ENCODE peak calls at places on chromosomes 13 and 19, in five cellular contexts. H, Q, O, S and E are unnamed samples.

GRCh38 chr19:336067-336614 is 8.5 kb downstream of the MIER2 start:
- DNase-seq in H (no peak), Q (no peak), O (no peak), S (no peak), E (no peak)

GRCh38 chr19:49690073-49690655 is 752 bp upstream of the CPT1C start:
- DNase-seq in H (no peak), Q (no peak), O (peak; percentile 55), S (no peak), E (no peak)

GRCh38 chr13:113187263-113187669 is 21.2 kb downstream of the PCID2 start:
- DNase-seq in H (peak; percentile 33), Q (peak; percentile 57), O (peak; percentile 99), S (peak; percentile 99), E (peak; percentile 99)

GRCh38 chr13:92074658-92075057 is 676.2 kb downstream of the GPC5 start:
- DNase-seq in H (no peak), Q (no peak), O (no peak), S (peak; percentile 43), E (peak; percentile 11)

GRCh38 chr19:14006766-14007562 is 844 bp upstream of the RFX1 start:
- DNase-seq in H (no peak), Q (no peak), O (no peak), S (no peak), E (no peak)

GRCh38 chr13:35926859-35927530 is 204.2 kb downstream of the DCLK1 start:
- DNase-seq in H (no peak), Q (no peak), O (peak; percentile 31), S (peak; percentile 53), E (no peak)

GRCh38 chr19:36436531-36436930 is 18.1 kb upstream of the ZFP82 start:
- DNase-seq in H (no peak), Q (no peak), O (peak; percentile 6), S (no peak), E (peak; percentile 21)

GRCh38 chr19:55454787-55455243 is 6.6 kb downstream of the ISOC2 start:
- DNase-seq in H (no peak), Q (no peak), O (peak; percentile 74), S (peak; percentile 25), E (peak; percentile 54)

GRCh38 chr19:3234800-3235199 is 10.3 kb downstream of the CELF5 start:
- DNase-seq in H (no peak), Q (no peak), O (no peak), S (no peak), E (no peak)

DNA sequence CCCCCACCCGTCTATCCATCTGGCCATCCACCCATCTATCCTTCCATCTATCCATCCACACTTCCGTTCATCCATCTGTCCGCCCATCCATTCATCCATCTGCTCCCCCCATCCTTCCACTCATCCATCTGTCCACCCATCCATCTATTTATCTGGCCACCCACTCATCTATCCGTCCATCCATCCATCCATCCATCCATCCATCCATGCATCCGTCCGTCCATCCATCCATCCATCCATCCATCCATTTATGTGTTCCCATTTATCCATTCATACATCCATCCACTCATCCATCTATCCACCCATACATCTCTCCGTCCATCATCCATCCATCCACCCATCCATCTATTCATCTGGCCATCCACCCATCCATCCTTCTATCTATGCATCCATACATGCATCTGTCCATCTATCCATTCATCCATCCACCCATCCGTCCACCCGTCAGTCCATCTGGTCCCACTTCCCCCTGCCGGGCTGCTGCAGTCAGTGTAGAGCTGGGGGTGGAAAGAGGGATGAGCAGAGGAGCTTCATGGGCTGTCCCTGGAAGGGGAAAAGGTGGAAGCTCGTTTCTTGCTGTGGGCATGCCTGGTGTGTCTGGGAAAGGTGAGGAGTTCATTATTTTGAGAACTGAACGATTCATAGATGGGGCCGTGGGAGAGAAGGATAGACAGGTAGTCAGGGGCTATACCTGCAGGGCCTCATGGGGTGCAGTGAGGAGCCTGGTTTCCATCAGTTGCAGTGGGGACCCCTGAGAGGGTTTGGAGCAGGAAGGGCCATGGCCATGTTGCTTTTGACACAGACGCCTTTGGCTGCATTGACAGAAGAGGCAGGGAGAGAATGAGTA is 842 bp downstream of the HSD11B1L start:
- DNase-seq in H (no peak), Q (no peak), O (no peak), S (no peak), E (no peak)
- H3K4me3 ChIP-seq in H (peak overlapping the region; percentile 77), Q (peak overlapping the region; percentile 98), O (peak overlapping the region; percentile 90), S (peak overlapping the region; percentile 75), E (peak overlapping the region; percentile 99)

GRCh38 chr19:9791552-9792181 is 23.1 kb upstream of the ZNF846 start:
- DNase-seq in H (peak; percentile 90), Q (peak; percentile 99), O (peak; percentile 97), S (peak; percentile 96), E (peak; percentile 98)
- TF ChIP-seq CTCF in H (no peak), Q (no peak), O (no peak), S (no peak), E (no peak)

GRCh38 chr13:48653074-48654054 is at the start of gene CYSLTR2:
- DNase-seq in H (no peak), Q (no peak), O (peak; percentile 31), S (peak; percentile 55), E (peak; percentile 61)
- H3K4me3 ChIP-seq in H (peak within 1 kb of the TSS; percentile 26), Q (peak within 1 kb of the TSS; percentile 33), O (no peak within 1 kb of the TSS), S (no peak within 1 kb of the TSS), E (no peak within 1 kb of the TSS)

GRCh38 chr19:43560687-43561086 is 14.6 kb downstream of the XRCC1 start:
- DNase-seq in H (no peak), Q (no peak), O (peak; percentile 33), S (no peak), E (no peak)
- TF ChIP-seq CTCF in H (no peak), Q (no peak), O (no peak), S (no peak), E (no peak)

GRCh38 chr13:101917475-101917810 is 465.0 kb downstream of the ITGBL1 start:
- DNase-seq in H (no peak), Q (no peak), O (peak; percentile 10), S (no peak), E (no peak)
- H3K4me3 ChIP-seq in H (no peak overlapping the region), Q (peak overlapping the region; percentile 67), O (no peak overlapping the region), S (no peak overlapping the region), E (no peak overlapping the region)

DNA sequence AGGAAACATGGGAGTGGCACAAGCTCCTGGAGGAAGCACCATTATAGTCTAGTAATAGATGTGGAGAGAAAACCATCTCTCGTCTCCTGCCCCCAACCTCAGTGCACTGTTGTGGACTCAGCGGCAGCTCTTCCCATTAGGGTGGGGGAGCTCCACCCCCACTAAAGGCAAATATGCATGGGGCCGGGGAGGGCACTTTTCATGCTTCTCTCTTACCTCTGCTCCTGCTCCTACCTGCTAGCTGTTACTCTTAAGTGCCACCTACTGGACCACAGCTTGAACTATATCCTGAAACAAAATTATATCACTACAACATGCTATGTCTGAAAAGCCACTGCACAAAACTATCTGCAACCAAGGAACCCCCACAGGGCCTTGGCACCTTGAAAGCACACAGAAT is 112.6 kb upstream of the DACH1 start:
- DNase-seq in H (no peak), Q (no peak), O (peak; percentile 1), S (peak; percentile 16), E (peak; percentile 8)
- TF ChIP-seq CTCF in H (no peak), Q (no peak), O (no peak), S (peak; percentile 38), E (peak; percentile 21)

DNA sequence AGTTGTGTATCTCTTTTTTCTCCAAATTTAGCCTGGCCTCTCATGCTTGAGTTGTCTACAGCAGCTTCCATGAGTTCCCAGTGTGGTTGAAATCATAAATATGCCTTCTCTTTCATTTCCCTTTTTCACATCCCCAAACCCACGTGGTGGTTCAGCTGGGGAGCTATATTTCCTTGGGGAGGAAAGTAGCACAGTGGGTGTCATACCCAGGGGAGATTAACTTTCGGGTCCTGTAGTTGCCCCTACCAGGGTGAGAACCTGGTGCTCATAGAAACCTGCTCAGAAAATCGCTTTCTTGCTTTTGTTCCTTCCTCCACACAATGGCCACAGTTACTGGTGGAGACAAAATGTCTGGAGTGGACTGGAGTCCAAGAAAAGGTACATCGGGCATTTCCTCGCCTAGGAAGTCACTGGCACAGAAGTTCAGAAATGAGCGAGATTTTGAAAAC is 7.0 kb upstream of the LILRA4 start:
- DNase-seq in H (no peak), Q (no peak), O (no peak), S (no peak), E (no peak)
- H3K4me3 ChIP-seq in H (no peak overlapping the region), Q (no peak overlapping the region), O (no peak overlapping the region), S (no peak overlapping the region), E (no peak overlapping the region)